ENCODE peak calls at places on chromosomes 2 and 18, in five cellular contexts. X is pancreas; N is heart right ventricle; G is naive thymus-derived CD4-positive, alpha-beta T cell; W is astrocyte. E is an unnamed sample.

GRCh38 chr2:104127049-104127770 is 726.7 kb upstream of the POU3F3 start:
- DNase-seq in X (no peak), N (no peak), G (no peak), W (no peak), E (no peak)

GRCh38 chr18:79772865-79773696 is 24.7 kb upstream of the KCNG2 start:
- DNase-seq in X (no peak), N (no peak), G (no peak), W (no peak), E (peak; percentile 14)

GRCh38 chr2:209495855-209496585 is 72.2 kb downstream of the MAP2 start:
- DNase-seq in X (peak; percentile 33), N (peak; percentile 67), G (no peak), W (peak; percentile 99), E (no peak)

GRCh38 chr2:119011910-119012209 is 69.9 kb downstream of the MARCO start:
- DNase-seq in X (no peak), N (no peak), G (no peak), W (no peak), E (no peak)

GRCh38 chr2:69298862-69299261 is 88.2 kb downstream of the GFPT1 start:
- DNase-seq in X (no peak), N (no peak), G (no peak), W (peak; percentile 32), E (no peak)

GRCh38 chr18:5574843-5575242 is 31.0 kb upstream of the EPB41L3 start:
- DNase-seq in X (no peak), N (no peak), G (no peak), W (no peak), E (no peak)

GRCh38 chr2:204545861-204546773 is 842 bp downstream of the PARD3B start:
- DNase-seq in X (peak; percentile 33), N (no peak), G (peak; percentile 7), W (no peak), E (peak; percentile 58)

GRCh38 chr2:32699151-32699550 is 71.3 kb downstream of the TTC27 start:
- DNase-seq in X (no peak), N (no peak), G (no peak), W (no peak), E (no peak)

GRCh38 chr18:25310045-25310444 is 41.9 kb downstream of the ZNF521 start:
- DNase-seq in X (no peak), N (no peak), G (no peak), W (peak; percentile 81), E (no peak)

GRCh38 chr2:147425437-147426038 is 419.3 kb upstream of the ACVR2A start:
- DNase-seq in X (no peak), N (no peak), G (no peak), W (no peak), E (no peak)

GRCh38 chr18:46067431-46068007 is 4.5 kb downstream of the PSTPIP2 start:
- DNase-seq in X (no peak), N (no peak), G (no peak), W (no peak), E (no peak)

GRCh38 chr2:222690564-222691200 is 19.2 kb downstream of the MOGAT1 start:
- DNase-seq in X (peak; percentile 56), N (peak; percentile 71), G (peak; percentile 77), W (peak; percentile 50), E (peak; percentile 84)

GRCh38 chr2:230158468-230158867 is 61.3 kb downstream of the SP110 start:
- DNase-seq in X (no peak), N (no peak), G (no peak), W (no peak), E (no peak)

GRCh38 chr18:6146309-6146661 is 251.0 kb upstream of the TMEM200C start:
- DNase-seq in X (no peak), N (no peak), G (no peak), W (no peak), E (no peak)

GRCh38 chr2:95041824-95042442 is 16.4 kb downstream of the MAL start:
- DNase-seq in X (no peak), N (no peak), G (no peak), W (no peak), E (no peak)

GRCh38 chr2:71833855-71834554 is 313.7 kb downstream of the CYP26B1 start:
- DNase-seq in X (no peak), N (peak; percentile 61), G (no peak), W (no peak), E (no peak)

GRCh38 chr2:219430633-219431615 is 3.7 kb upstream of the SPEG start:
- DNase-seq in X (no peak), N (peak; percentile 52), G (no peak), W (peak; percentile 41), E (no peak)

GRCh38 chr18:45617284-45617683 is 2.0 kb downstream of the SLC14A2 start:
- DNase-seq in X (peak; percentile 13), N (peak; percentile 59), G (no peak), W (peak; percentile 84), E (peak; percentile 55)

GRCh38 chr2:241988146-241988545 is 118.6 kb downstream of the RTP5 start:
- DNase-seq in X (no peak), N (no peak), G (no peak), W (no peak), E (no peak)

GRCh38 chr2:18721038-18721922 is 131.9 kb upstream of the NT5C1B start:
- DNase-seq in X (no peak), N (no peak), G (no peak), W (no peak), E (no peak)

DNA sequence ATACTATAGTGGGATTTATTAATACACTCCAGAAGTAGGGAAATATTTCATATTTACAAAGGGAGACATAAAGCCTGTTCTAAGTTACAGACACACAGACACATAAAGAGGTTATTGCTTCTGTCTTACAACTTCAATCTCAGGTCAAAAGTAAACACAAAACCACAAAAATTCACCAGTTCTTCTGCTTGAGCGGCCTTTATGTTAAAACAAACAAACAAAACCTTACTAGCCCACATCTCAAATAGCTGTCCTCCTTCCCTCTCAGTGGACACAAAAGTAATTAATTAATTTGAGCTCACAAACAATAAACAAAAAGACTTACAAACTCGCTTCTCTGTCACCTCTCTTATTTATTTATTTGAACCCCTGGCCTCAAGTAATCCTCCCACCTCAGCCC is 1.5 kb upstream of the ASNSD1 start:
- DNase-seq in X (no peak), N (no peak), G (no peak), W (no peak), E (no peak)
- H3K27ac ChIP-seq in X (no peak overlapping the region), N (no peak overlapping the region), G (peak overlapping the region; percentile 70), W (no peak overlapping the region), E (no peak overlapping the region)

DNA sequence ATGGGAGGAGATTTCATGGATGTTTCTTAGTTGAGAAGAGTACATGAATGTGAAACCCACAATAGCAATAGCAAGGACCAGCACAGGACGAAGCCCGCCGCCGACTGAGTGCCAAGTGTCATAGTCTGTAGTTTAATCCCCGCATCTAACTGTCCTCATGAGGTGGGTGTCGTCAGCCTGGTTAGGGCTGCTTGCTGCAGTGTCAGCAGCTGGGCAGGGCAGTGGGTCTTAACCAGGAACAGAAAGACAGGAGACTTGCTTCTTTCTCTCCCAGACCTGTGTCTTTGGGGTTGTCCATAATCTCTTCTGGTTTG is 146.6 kb downstream of the VAPA start:
- DNase-seq in X (no peak), N (no peak), G (no peak), W (no peak), E (no peak)
- H3K27ac ChIP-seq in X (no peak overlapping the region), N (peak overlapping the region; percentile 72), G (no peak overlapping the region), W (no peak overlapping the region), E (peak overlapping the region; percentile 2)

GRCh38 chr18:34943587-34943986 is 97.6 kb upstream of the MAPRE2 start:
- DNase-seq in X (no peak), N (no peak), G (no peak), W (no peak), E (no peak)

GRCh38 chr18:34942975-34943374 is 98.2 kb upstream of the MAPRE2 start:
- DNase-seq in X (no peak), N (no peak), G (no peak), W (no peak), E (no peak)

GRCh38 chr18:34942276-34942675 is 98.9 kb upstream of the MAPRE2 start:
- DNase-seq in X (no peak), N (no peak), G (no peak), W (peak; percentile 42), E (no peak)

GRCh38 chr18:34951625-34952379 is 89.4 kb upstream of the MAPRE2 start:
- DNase-seq in X (no peak), N (no peak), G (no peak), W (no peak), E (no peak)

GRCh38 chr18:34947711-34948125 is 93.5 kb upstream of the MAPRE2 start:
- DNase-seq in X (no peak), N (no peak), G (no peak), W (peak; percentile 48), E (no peak)
- H3K27ac ChIP-seq in X (no peak overlapping the region), N (no peak overlapping the region), G (no peak overlapping the region), W (no peak overlapping the region), E (no peak overlapping the region)

GRCh38 chr2:15760232-15760890 is 168.7 kb downstream of the DDX1 start:
- DNase-seq in X (no peak), N (no peak), G (no peak), W (no peak), E (no peak)
- H3K27ac ChIP-seq in X (no peak overlapping the region), N (no peak overlapping the region), G (no peak overlapping the region), W (no peak overlapping the region), E (no peak overlapping the region)

GRCh38 chr2:172251231-172251630 is 148.5 kb upstream of the DLX2 start:
- DNase-seq in X (no peak), N (no peak), G (no peak), W (peak; percentile 71), E (no peak)
- H3K27ac ChIP-seq in X (no peak overlapping the region), N (peak overlapping the region; percentile 80), G (no peak overlapping the region), W (peak overlapping the region; percentile 83), E (peak overlapping the region; percentile 64)

DNA sequence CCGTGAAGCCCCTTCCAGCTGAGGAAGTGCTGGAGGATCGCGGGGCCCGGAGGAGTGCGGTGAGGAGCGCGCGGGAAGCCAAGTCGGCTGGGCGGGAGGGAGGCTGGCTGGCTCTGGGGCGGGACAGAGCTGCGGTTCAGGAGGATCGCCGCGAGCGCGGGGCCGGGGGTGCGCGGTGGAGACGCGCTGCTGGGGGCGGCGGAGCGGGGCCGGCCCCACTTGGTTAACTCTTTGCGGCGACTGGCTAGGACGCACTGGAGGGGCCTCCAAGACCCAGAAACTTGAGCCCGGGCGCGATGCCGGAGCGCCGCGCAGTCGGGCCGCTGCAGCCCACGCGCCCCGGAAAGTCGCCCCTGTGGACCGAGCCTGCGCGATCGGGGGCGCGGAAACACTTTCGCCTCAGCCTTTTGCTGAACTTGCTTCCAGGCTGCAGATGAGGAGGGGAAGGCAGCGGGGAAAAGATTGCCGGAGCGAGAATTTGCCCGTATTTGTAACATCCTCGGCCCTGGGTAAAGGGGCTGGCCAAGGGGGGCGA is 597 bp downstream of the CYBRD1 start:
- DNase-seq in X (no peak), N (peak; percentile 36), G (no peak), W (peak; percentile 32), E (peak; percentile 56)
- H3K27ac ChIP-seq in X (no peak overlapping the region), N (peak overlapping the region; percentile 94), G (no peak overlapping the region), W (peak overlapping the region; percentile 73), E (peak overlapping the region; percentile 93)